ENCODE peak calls at places on chromosomes 7 and 10, in seven cellular contexts. Q is C1 segment of cervical spinal cord, Y is mesenteric fat pad, N is HT-29, F is breast epithelium, V is transverse colon, U is mucosa of gallbladder. I is an unnamed sample.

GRCh38 chr7:152462995-152463713 is 27.4 kb upstream of the KMT2C start:
- DNase-seq in Q (no peak), Y (peak), N (peak), F (peak), V (no peak), U (no peak), I (no peak)

GRCh38 chr10:24858244-24858907 is 94.0 kb downstream of the PRTFDC1 start:
- DNase-seq in Q (no peak), Y (no peak), N (no peak), F (no peak), V (no peak), U (no peak), I (no peak)

GRCh38 chr10:82628373-82628772 is 753.4 kb downstream of the NRG3 start:
- DNase-seq in Q (no peak), Y (no peak), N (no peak), F (no peak), V (no peak), U (no peak), I (no peak)

GRCh38 chr10:63707254-63707910 is 186.2 kb downstream of the REEP3 start:
- DNase-seq in Q (no peak), Y (no peak), N (peak), F (no peak), V (no peak), U (peak), I (no peak)

GRCh38 chr10:25753776-25754175 is 180.3 kb upstream of the MYO3A start:
- DNase-seq in Q (no peak), Y (no peak), N (no peak), F (no peak), V (no peak), U (no peak), I (no peak)

GRCh38 chr7:369476-369980 is 79.6 kb downstream of the FOXL3 start:
- DNase-seq in Q (no peak), Y (no peak), N (no peak), F (peak), V (peak), U (no peak), I (no peak)

GRCh38 chr7:45726883-45727282 is 146.0 kb downstream of the CCDC201 start:
- DNase-seq in Q (no peak), Y (peak), N (no peak), F (no peak), V (no peak), U (no peak), I (no peak)

GRCh38 chr10:101216207-101216607 is 13.1 kb downstream of the LBX1 start:
- DNase-seq in Q (no peak), Y (no peak), N (no peak), F (no peak), V (no peak), U (no peak), I (no peak)

GRCh38 chr7:123687161-123687560 is 31.5 kb downstream of the LMOD2 start:
- DNase-seq in Q (no peak), Y (no peak), N (no peak), F (no peak), V (no peak), U (no peak), I (no peak)

GRCh38 chr7:158237672-158238335 is 349.8 kb downstream of the PTPRN2 start:
- DNase-seq in Q (no peak), Y (peak), N (no peak), F (no peak), V (no peak), U (no peak), I (no peak)

GRCh38 chr7:94394399-94395140 is at the start of gene COL1A2:
- DNase-seq in Q (no peak), Y (peak), N (no peak), F (peak), V (peak), U (peak), I (no peak)

GRCh38 chr7:84112771-84113170 is 81.8 kb downstream of the SEMA3A start:
- DNase-seq in Q (no peak), Y (no peak), N (no peak), F (no peak), V (no peak), U (no peak), I (no peak)

GRCh38 chr10:72007246-72007892 is 43.2 kb downstream of the CHST3 start:
- DNase-seq in Q (peak), Y (no peak), N (no peak), F (no peak), V (no peak), U (no peak), I (no peak)

GRCh38 chr10:119139464-119140067 is 25.9 kb downstream of the SFXN4 start:
- DNase-seq in Q (no peak), Y (no peak), N (peak), F (no peak), V (no peak), U (no peak), I (no peak)

GRCh38 chr10:4830546-4830945 is 4.5 kb downstream of the AKR1E2 start:
- DNase-seq in Q (no peak), Y (no peak), N (no peak), F (no peak), V (no peak), U (no peak), I (no peak)

GRCh38 chr7:143936087-143937009 is 1.3 kb downstream of the OR2F2 start:
- DNase-seq in Q (no peak), Y (no peak), N (no peak), F (no peak), V (no peak), U (no peak), I (no peak)

GRCh38 chr7:32155712-32156111 is 85.5 kb upstream of the PDE1C start:
- DNase-seq in Q (no peak), Y (no peak), N (no peak), F (no peak), V (no peak), U (peak), I (no peak)

GRCh38 chr10:95394161-95394880 is 103.5 kb upstream of the PDLIM1 start:
- DNase-seq in Q (no peak), Y (no peak), N (peak), F (no peak), V (no peak), U (no peak), I (no peak)

GRCh38 chr10:115706482-115707076 is 566.4 kb downstream of the GFRA1 start:
- DNase-seq in Q (no peak), Y (no peak), N (peak), F (no peak), V (no peak), U (no peak), I (no peak)

GRCh38 chr10:114526497-114527238 is 122.4 kb upstream of the AFAP1L2 start:
- DNase-seq in Q (no peak), Y (no peak), N (peak), F (peak), V (peak), U (peak), I (peak)

GRCh38 chr7:76294344-76295024 is 8.0 kb upstream of the HSPB1 start:
- DNase-seq in Q (peak), Y (peak), N (peak), F (peak), V (peak), U (peak), I (peak)

GRCh38 chr10:5413012-5413938 is 918 bp downstream of the NET1 start:
- DNase-seq in Q (no peak), Y (no peak), N (peak), F (no peak), V (no peak), U (no peak), I (no peak)

GRCh38 chr7:150450491-150450992 is at the start of gene GIMAP8:
- DNase-seq in Q (no peak), Y (peak), N (no peak), F (no peak), V (peak), U (peak), I (no peak)

GRCh38 chr7:2612445-2613112 is 19.2 kb upstream of the TTYH3 start:
- DNase-seq in Q (no peak), Y (no peak), N (no peak), F (no peak), V (peak), U (no peak), I (no peak)

GRCh38 chr10:93481931-93482834 is at the start of gene MYOF:
- DNase-seq in Q (peak), Y (no peak), N (peak), F (peak), V (peak), U (peak), I (peak)

GRCh38 chr10:8049151-8049873 is 5.2 kb upstream of the GATA3 start:
- DNase-seq in Q (no peak), Y (peak), N (peak), F (no peak), V (no peak), U (no peak), I (no peak)

GRCh38 chr7:47791682-47792081 is 156.6 kb downstream of the PKD1L1 start:
- DNase-seq in Q (no peak), Y (no peak), N (no peak), F (no peak), V (no peak), U (no peak), I (no peak)

GRCh38 chr10:95513941-95514392 is 47.2 kb downstream of the SORBS1 start:
- DNase-seq in Q (peak), Y (no peak), N (no peak), F (no peak), V (no peak), U (peak), I (no peak)

GRCh38 chr7:51262796-51263519 is 53.7 kb downstream of the COBL start:
- DNase-seq in Q (no peak), Y (no peak), N (no peak), F (no peak), V (no peak), U (no peak), I (no peak)

GRCh38 chr7:84055904-84056615 is 138.5 kb downstream of the SEMA3A start:
- DNase-seq in Q (no peak), Y (no peak), N (no peak), F (no peak), V (no peak), U (no peak), I (no peak)

GRCh38 chr7:74606101-74606908 is 51.2 kb upstream of the GTF2I start:
- DNase-seq in Q (peak), Y (no peak), N (peak), F (no peak), V (peak), U (peak), I (no peak)

GRCh38 chr7:16268821-16269768 is 152.2 kb downstream of the CRPPA start:
- DNase-seq in Q (no peak), Y (no peak), N (peak), F (no peak), V (no peak), U (no peak), I (no peak)

GRCh38 chr10:61110188-61110844 is 166.3 kb upstream of the RHOBTB1 start:
- DNase-seq in Q (no peak), Y (no peak), N (no peak), F (no peak), V (no peak), U (no peak), I (no peak)

GRCh38 chr7:4707134-4707651 is 25.1 kb downstream of the FOXK1 start:
- DNase-seq in Q (peak), Y (no peak), N (no peak), F (no peak), V (no peak), U (no peak), I (no peak)

GRCh38 chr10:679556-679955 is 9.9 kb downstream of the DIP2C start:
- DNase-seq in Q (no peak), Y (no peak), N (no peak), F (no peak), V (no peak), U (no peak), I (no peak)

GRCh38 chr7:151089893-151090730 is 3.8 kb downstream of the AGAP3 start:
- DNase-seq in Q (no peak), Y (no peak), N (no peak), F (no peak), V (no peak), U (no peak), I (no peak)